ENCODE peak calls at places on chromosomes 7 and 10, in six cellular contexts. T, M, N, E, H and W are unnamed samples.

GRCh38 chr10:102593074-102593803 is 51.0 kb upstream of the TRIM8 start:
- DNase-seq in H (peak; percentile 81), N (no peak), M (no peak), E (peak; percentile 74), T (no peak), W (no peak)

GRCh38 chr10:126663328-126663727 is 7.2 kb downstream of the C10orf90 start:
- DNase-seq in H (peak; percentile 100), N (no peak), M (no peak), E (no peak), T (no peak), W (no peak)

GRCh38 chr7:108094933-108095710 is 35.0 kb downstream of the LAMB4 start:
- DNase-seq in E (peak; percentile 91), M (no peak), N (no peak), T (no peak), H (peak; percentile 91), W (peak; percentile 8)

GRCh38 chr7:101218236-101219130 is 518 bp downstream of the ZNHIT1 start:
- DNase-seq in M (no peak), T (no peak), N (no peak), E (peak; percentile 7), H (peak; percentile 24), W (no peak)

GRCh38 chr7:32150039-32150438 is 79.8 kb upstream of the PDE1C start:
- DNase-seq in N (no peak), E (no peak), H (no peak), T (no peak), M (no peak), W (no peak)

GRCh38 chr10:22611425-22612111 is 102.8 kb downstream of the PIP4K2A start:
- DNase-seq in N (no peak), T (no peak), E (no peak), H (no peak), M (no peak), W (no peak)

GRCh38 chr7:51316666-51317581 is at the start of gene COBL:
- DNase-seq in M (peak; percentile 77), N (no peak), H (no peak), T (peak; percentile 35), E (no peak), W (peak; percentile 56)

GRCh38 chr10:102918817-102919236 is 733 bp downstream of the CNNM2 start:
- DNase-seq in M (no peak), N (no peak), E (no peak), T (no peak), H (no peak), W (no peak)

GRCh38 chr7:2558620-2559282 is at the start of gene IQCE:
- DNase-seq in M (peak; percentile 95), N (peak; percentile 64), T (peak; percentile 95), H (peak; percentile 89), E (peak; percentile 84), W (peak; percentile 98)

GRCh38 chr7:26627871-26628270 is 236.5 kb downstream of the SKAP2 start:
- DNase-seq in E (no peak), H (no peak), M (no peak), N (no peak), T (no peak), W (no peak)

GRCh38 chr10:47299989-47300931 is at the start of gene GDF10:
- DNase-seq in E (no peak), T (peak; percentile 31), M (no peak), H (no peak), N (no peak), W (no peak)

DNA sequence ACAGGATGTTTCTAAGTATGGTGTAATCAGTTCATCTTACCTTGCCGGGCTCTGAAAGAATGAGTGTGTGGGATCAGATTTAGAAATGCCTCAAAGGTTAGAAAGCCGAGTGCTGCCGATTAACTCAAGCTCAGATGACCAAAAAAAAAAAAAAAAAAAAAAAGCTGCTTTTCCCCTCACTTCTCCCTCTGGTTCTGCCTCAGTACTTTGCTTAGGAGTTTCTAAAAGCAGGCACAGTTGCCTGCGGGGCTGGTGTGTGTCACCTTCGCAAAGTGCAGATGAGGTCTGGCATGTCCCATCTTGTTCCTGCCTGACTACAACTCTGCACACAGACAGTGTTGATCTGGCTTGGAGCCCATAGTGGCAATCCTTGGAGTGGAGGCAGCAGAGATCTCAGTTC is 47.0 kb downstream of the KIAA1217 start:
- DNase-seq in M (no peak), N (no peak), T (no peak), H (no peak), E (no peak), W (peak; percentile 76)
- H4K91ac ChIP-seq in M (no peak overlapping the region), N (no peak overlapping the region), T (no peak overlapping the region), H (no peak overlapping the region), E (no peak overlapping the region), W (no peak overlapping the region)

DNA sequence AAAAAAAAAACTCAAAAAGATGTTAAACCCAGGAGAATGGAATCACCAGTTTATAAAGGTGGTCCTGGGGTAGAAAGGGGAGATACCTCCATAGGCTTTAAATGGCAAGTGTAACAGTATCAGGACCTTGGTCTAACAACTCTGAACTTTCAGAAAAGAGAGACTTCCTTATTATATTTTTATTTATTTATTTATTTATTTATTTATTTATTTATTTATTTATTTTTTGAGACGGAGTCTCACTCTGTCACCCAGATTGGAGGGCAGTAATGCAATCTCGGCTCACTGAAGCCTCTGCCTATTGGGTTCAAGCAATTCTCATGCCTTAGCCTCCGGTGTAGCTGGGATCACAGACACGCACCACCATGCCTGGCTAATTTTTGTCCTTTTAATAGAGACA is 12.4 kb downstream of the HIBADH start:
- DNase-seq in H (no peak), T (no peak), E (no peak), N (no peak), M (no peak), W (no peak)
- H3K4me1 ChIP-seq in H (peaks cover 5% of the 10 kb centered on the region), T (peaks cover 1% of the 10 kb centered on the region), E (peaks cover 5% of the 10 kb centered on the region), N (no peaks in the 10 kb centered on the region), M (no peaks in the 10 kb centered on the region), W (no peaks in the 10 kb centered on the region)

GRCh38 chr10:97858001-97858439 is 8.4 kb downstream of the GOLGA7B start:
- DNase-seq in H (no peak), E (no peak), M (no peak), N (no peak), T (no peak), W (no peak)
- H3K4me2 ChIP-seq in H (no peak overlapping the region), E (no peak overlapping the region), M (no peak overlapping the region), N (no peak overlapping the region), T (no peak overlapping the region), W (no peak overlapping the region)

GRCh38 chr10:81479316-81479715 is 395.7 kb upstream of the NRG3 start:
- DNase-seq in T (no peak), M (no peak), E (no peak), H (no peak), N (no peak), W (no peak)
- H4K91ac ChIP-seq in T (no peak overlapping the region), M (no peak overlapping the region), E (no peak overlapping the region), H (no peak overlapping the region), N (no peak overlapping the region), W (no peak overlapping the region)

DNA sequence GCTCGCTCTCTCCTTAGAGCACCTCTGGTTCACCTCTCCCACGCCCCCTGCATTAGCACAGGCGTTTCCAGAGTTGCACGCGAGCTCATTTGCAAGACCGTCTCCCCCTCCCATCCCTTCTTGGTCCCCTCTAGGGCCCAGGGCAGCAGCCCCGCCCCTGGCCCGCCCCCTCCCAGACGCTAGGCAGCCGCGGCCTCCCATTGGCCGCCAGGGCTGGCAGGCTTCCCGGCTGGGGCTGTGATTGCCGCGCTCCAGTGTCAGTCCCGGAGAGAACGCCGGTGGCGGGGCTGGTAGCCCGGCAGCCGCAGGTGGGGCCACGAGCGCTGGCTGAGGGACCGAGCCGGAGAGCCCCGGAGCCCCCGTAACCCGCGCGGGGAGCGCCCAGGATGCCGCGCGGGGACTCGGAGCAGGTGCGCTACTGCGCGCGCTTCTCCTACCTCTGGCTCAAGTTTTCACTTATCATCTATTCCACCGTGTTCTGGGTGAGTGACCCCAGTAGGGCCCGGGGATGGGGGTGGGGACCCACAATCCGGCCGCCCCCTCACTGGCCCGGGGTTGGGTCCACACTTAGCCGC is at the start of gene TSPAN15:
- DNase-seq in H (peak; percentile 86), N (peak; percentile 88), M (peak; percentile 97), E (peak; percentile 46), T (peak; percentile 88), W (peak; percentile 64)
- H3K4me1 ChIP-seq in H (peaks cover 11% of the 10 kb centered on the region), N (peaks cover 5% of the 10 kb centered on the region), M (no peaks in the 10 kb centered on the region), E (peaks cover 9% of the 10 kb centered on the region), T (peaks cover 9% of the 10 kb centered on the region), W (peaks cover 23% of the 10 kb centered on the region)

DNA sequence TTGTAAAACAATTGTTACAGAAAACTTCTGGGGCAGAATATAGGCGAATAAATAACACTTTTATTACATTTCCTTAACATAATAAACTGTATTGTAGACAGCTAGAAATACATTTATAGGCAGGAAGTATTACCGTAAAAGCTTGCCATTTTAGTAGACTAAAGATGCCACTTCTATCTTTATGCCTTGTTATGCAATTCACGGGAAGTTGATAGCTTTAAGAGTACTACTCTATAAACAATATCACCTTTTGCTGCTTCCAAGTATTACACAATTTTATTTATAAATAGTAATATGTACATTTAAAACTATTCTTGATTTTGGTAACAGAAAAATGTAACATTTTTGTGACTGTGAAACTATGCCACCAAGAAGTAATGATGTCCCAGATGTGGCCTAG is 37.9 kb downstream of the PALS2 start:
- DNase-seq in M (no peak), E (no peak), T (no peak), N (no peak), H (no peak), W (no peak)
- H3K4me2 ChIP-seq in M (no peak overlapping the region), E (no peak overlapping the region), T (no peak overlapping the region), N (no peak overlapping the region), H (no peak overlapping the region), W (no peak overlapping the region)

DNA sequence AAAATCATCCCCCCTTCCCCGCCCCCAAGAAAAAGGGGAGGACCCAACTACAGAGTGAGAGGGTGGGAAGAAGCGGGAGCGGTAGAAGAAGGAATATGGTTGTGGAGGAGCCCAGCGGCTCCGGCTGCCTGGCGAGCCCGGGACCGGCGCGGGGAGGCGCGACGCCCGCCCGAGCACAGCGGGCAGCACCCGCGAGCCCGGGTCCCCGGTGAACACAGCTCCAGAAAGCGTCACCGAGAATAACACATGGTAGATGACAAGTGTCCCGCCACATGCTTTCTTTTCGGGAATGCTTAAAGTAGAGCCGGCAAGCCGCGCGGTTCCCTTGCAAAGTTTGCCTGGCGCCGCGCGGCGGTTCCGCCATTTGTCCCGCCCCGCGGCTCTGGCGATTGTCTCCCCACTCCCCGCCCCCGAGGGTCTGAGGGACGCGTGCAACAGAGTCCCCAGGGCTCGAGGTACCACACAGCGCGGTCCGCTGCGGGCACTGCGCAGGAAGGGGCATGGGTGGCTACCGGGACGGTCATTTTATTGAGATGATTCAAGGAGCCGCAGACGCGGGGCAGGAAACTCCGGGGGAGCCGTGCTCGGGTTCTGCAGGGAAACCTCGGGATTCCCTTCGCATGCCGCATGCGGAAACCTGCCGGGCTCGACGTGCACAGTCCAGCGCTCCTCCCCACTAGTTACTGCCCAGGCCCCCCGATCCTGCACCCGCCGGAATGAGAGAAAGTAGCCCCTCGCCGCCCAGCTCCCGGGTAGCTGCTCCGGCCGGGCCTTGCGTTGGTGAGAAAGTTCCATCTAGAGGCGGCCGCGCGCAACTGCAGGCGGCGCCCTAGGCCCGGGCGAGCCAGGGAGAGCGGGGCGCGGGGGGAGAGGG is 785 bp upstream of the GRM8 start:
- DNase-seq in T (peak; percentile 70), N (peak; percentile 34), M (peak; percentile 80), H (peak; percentile 63), E (peak; percentile 31), W (no peak)
- H4K91ac ChIP-seq in T (no peak overlapping the region), N (peak overlapping the region; percentile 72), M (no peak overlapping the region), H (no peak overlapping the region), E (no peak overlapping the region), W (no peak overlapping the region)